ENCODE peak calls at places on chromosomes 3 and 15, in six cellular contexts. A is putamen; O is 8988T; T is GM13976; R is fibroblast of the conjunctiva; I is CD8-positive, alpha-beta T cell. D is an unnamed sample.

GRCh38 chr3:67783281-67784250 is 129.2 kb upstream of the SUCLG2 start:
- DNase-seq in A (no peak), O (no peak), T (no peak), R (no peak), I (no peak), D (no peak)

GRCh38 chr15:48442011-48442410 is 110.8 kb downstream of the DUT start:
- DNase-seq in A (no peak), O (no peak), T (no peak), R (no peak), I (no peak), D (no peak)

GRCh38 chr3:158167737-158168469 is 58.0 kb downstream of the RSRC1 start:
- DNase-seq in A (no peak), O (no peak), T (no peak), R (peak), I (no peak), D (no peak)

GRCh38 chr3:56375654-56376053 is 92.6 kb downstream of the ERC2 start:
- DNase-seq in A (no peak), O (no peak), T (no peak), R (no peak), I (no peak), D (no peak)

GRCh38 chr3:160108357-160108756 is 116.9 kb upstream of the C3orf80 start:
- DNase-seq in A (no peak), O (no peak), T (no peak), R (no peak), I (no peak), D (no peak)

GRCh38 chr3:131072099-131072559 is 45.5 kb downstream of the NEK11 start:
- DNase-seq in A (no peak), O (no peak), T (no peak), R (no peak), I (no peak), D (no peak)

GRCh38 chr3:126342211-126342610 is 15.0 kb downstream of the KLF15 start:
- DNase-seq in A (no peak), O (no peak), T (no peak), R (no peak), I (no peak), D (no peak)

GRCh38 chr3:173913397-173913796 is 515.9 kb downstream of the NLGN1 start:
- DNase-seq in A (peak), O (no peak), T (no peak), R (no peak), I (no peak), D (no peak)

GRCh38 chr3:58013973-58014649 is 5.9 kb downstream of the FLNB start:
- DNase-seq in A (no peak), O (no peak), T (no peak), R (peak), I (no peak), D (no peak)

GRCh38 chr15:63466378-63467192 is 37.8 kb upstream of the USP3 start:
- DNase-seq in A (peak), O (peak), T (peak), R (peak), I (no peak), D (no peak)

GRCh38 chr15:40881351-40881750 is 7.3 kb upstream of the RHOV start:
- DNase-seq in A (no peak), O (no peak), T (no peak), R (no peak), I (no peak), D (no peak)

GRCh38 chr3:194091141-194091540 is 44.8 kb upstream of the HES1 start:
- DNase-seq in A (no peak), O (no peak), T (no peak), R (no peak), I (no peak), D (no peak)

GRCh38 chr3:70726966-70727365 is 414.5 kb upstream of the MDFIC2 start:
- DNase-seq in A (no peak), O (no peak), T (no peak), R (no peak), I (no peak), D (no peak)

D was measured in GM12878.